ENCODE peak calls at places on chromosome 1, in ten cellular contexts. E is lung; C is T-helper 2 cell; X is kidney; R is amygdala; Z is effector memory CD4-positive, alpha-beta T cell; H is CD4-positive, alpha-beta T cell; N is WTC11; O is SK-MEL-5; L is naive thymus-derived CD4-positive, alpha-beta T cell. M is an unnamed sample.

GRCh38 chr1:15146142-15146541 is 7.4 kb upstream of the TMEM51 start:
- DNase-seq in Z (no peak), L (no peak), E (no peak), H (no peak), N (no peak), X (no peak), R (no peak), C (no peak), O (no peak), M (no peak)

GRCh38 chr1:12019858-12020509 is 686 bp downstream of the MIIP start:
- DNase-seq in H (no peak), N (no peak), Z (no peak), E (peak), R (no peak), L (no peak), X (no peak), O (peak), C (no peak), M (peak)

GRCh38 chr1:15756143-15757015 is 2.2 kb upstream of the FBLIM1 start:
- DNase-seq in C (no peak), N (peak), R (no peak), Z (no peak), H (peak), E (no peak), L (no peak), X (no peak), O (peak), M (peak)

GRCh38 chr1:23395162-23395724 is 25.6 kb upstream of the ZNF436 start:
- DNase-seq in E (no peak), L (no peak), H (no peak), O (no peak), X (no peak), R (no peak), C (no peak), N (peak), Z (no peak), M (no peak)

GRCh38 chr1:203625623-203626189 is 926 bp upstream of the ATP2B4 start:
- DNase-seq in E (peak), X (no peak), H (peak), Z (peak), R (peak), N (no peak), O (peak), C (peak), L (peak), M (peak)

GRCh38 chr1:50271337-50271736 is 151.9 kb downstream of the DMRTA2 start:
- DNase-seq in E (no peak), L (no peak), X (no peak), H (no peak), O (no peak), R (no peak), N (no peak), C (no peak), Z (no peak), M (no peak)

GRCh38 chr1:31932491-31933316 is 5.5 kb downstream of the PTP4A2 start:
- DNase-seq in N (no peak), O (no peak), Z (no peak), E (no peak), R (no peak), H (no peak), L (no peak), C (no peak), X (no peak), M (peak)

GRCh38 chr1:40258445-40258769 is 371 bp downstream of the ZMPSTE24 start:
- DNase-seq in N (no peak), X (no peak), O (peak), E (no peak), L (no peak), R (no peak), Z (no peak), C (no peak), H (no peak), M (no peak)

GRCh38 chr1:213973129-213973528 is 14.6 kb upstream of the PROX1 start:
- DNase-seq in N (no peak), L (no peak), R (no peak), O (no peak), X (no peak), E (no peak), Z (no peak), C (no peak), H (no peak), M (no peak)